ENCODE peak calls at places on chromosome 10, in eight cellular contexts. One of them, this sample, is unnamed.
A peak's percentile ranks its signal among the peaks of the same experiment; 100 is the strongest.

GRCh38 chr10:86079088-86079487 is 287.5 kb downstream of the GRID1 start:
- DNase-seq in RWPE1: peak; percentile 34
- DNase-seq in GM23248: peak; percentile 1
- DNase-seq in neural progenitor cell: no peak
- DNase-seq in K562: peak; percentile 63
- DNase-seq in kidney: no peak
- DNase-seq in small intestine: no peak
- DNase-seq in endodermal cell: peak; percentile 88
- DNase-seq in this sample: no peak

GRCh38 chr10:115095758-115096157 is 2.6 kb downstream of the ATRNL1 start:
- DNase-seq in RWPE1: no peak
- DNase-seq in GM23248: no peak
- DNase-seq in neural progenitor cell: no peak
- DNase-seq in K562: no peak
- DNase-seq in kidney: no peak
- DNase-seq in small intestine: no peak
- DNase-seq in endodermal cell: no peak
- DNase-seq in this sample: no peak

GRCh38 chr10:112510384-112510783 is 63.4 kb downstream of the VTI1A start:
- DNase-seq in RWPE1: no peak
- DNase-seq in GM23248: no peak
- DNase-seq in neural progenitor cell: no peak
- DNase-seq in K562: no peak
- DNase-seq in kidney: no peak
- DNase-seq in small intestine: no peak
- DNase-seq in endodermal cell: no peak
- DNase-seq in this sample: no peak

GRCh38 chr10:69681436-69681835 is 51.4 kb downstream of the FAM241B start:
- DNase-seq in RWPE1: no peak
- DNase-seq in GM23248: no peak
- DNase-seq in neural progenitor cell: no peak
- DNase-seq in K562: no peak
- DNase-seq in kidney: no peak
- DNase-seq in small intestine: no peak
- DNase-seq in endodermal cell: no peak
- DNase-seq in this sample: no peak

GRCh38 chr10:60235001-60235400 is 154.7 kb downstream of the ANK3 start:
- DNase-seq in RWPE1: peak; percentile 14
- DNase-seq in GM23248: peak; percentile 51
- DNase-seq in neural progenitor cell: no peak
- DNase-seq in K562: no peak
- DNase-seq in kidney: no peak
- DNase-seq in small intestine: no peak
- DNase-seq in endodermal cell: no peak
- DNase-seq in this sample: no peak

GRCh38 chr10:21293518-21294356 is 231.7 kb downstream of the SKIDA1 start:
- DNase-seq in RWPE1: no peak
- DNase-seq in GM23248: no peak
- DNase-seq in neural progenitor cell: peak; percentile 64
- DNase-seq in K562: no peak
- DNase-seq in kidney: no peak
- DNase-seq in small intestine: no peak
- DNase-seq in endodermal cell: peak; percentile 83
- DNase-seq in this sample: no peak

GRCh38 chr10:35486297-35486991 is 118.7 kb upstream of the GJD4 start:
- DNase-seq in RWPE1: no peak
- DNase-seq in GM23248: no peak
- DNase-seq in neural progenitor cell: no peak
- DNase-seq in K562: no peak
- DNase-seq in kidney: no peak
- DNase-seq in small intestine: no peak
- DNase-seq in endodermal cell: no peak
- DNase-seq in this sample: no peak

GRCh38 chr10:59741583-59741982 is 11.7 kb downstream of the MRLN start:
- DNase-seq in RWPE1: no peak
- DNase-seq in GM23248: no peak
- DNase-seq in neural progenitor cell: no peak
- DNase-seq in K562: no peak
- DNase-seq in kidney: no peak
- DNase-seq in small intestine: no peak
- DNase-seq in endodermal cell: no peak
- DNase-seq in this sample: no peak

GRCh38 chr10:128714240-128714639 is 588.0 kb upstream of the MKI67 start:
- DNase-seq in RWPE1: no peak
- DNase-seq in GM23248: no peak
- DNase-seq in neural progenitor cell: no peak
- DNase-seq in K562: no peak
- DNase-seq in kidney: no peak
- DNase-seq in small intestine: no peak
- DNase-seq in endodermal cell: no peak
- DNase-seq in this sample: no peak

GRCh38 chr10:45000764-45001381 is at the start of gene ZNF22:
- DNase-seq in RWPE1: peak; percentile 51
- DNase-seq in GM23248: peak; percentile 87
- DNase-seq in neural progenitor cell: peak; percentile 81
- DNase-seq in K562: peak; percentile 94
- DNase-seq in kidney: peak; percentile 92
- DNase-seq in small intestine: peak; percentile 69
- DNase-seq in endodermal cell: peak; percentile 86
- DNase-seq in this sample: peak; percentile 84

GRCh38 chr10:113704637-113705343 is 25.1 kb downstream of the CASP7 start:
- DNase-seq in RWPE1: peak; percentile 38
- DNase-seq in GM23248: peak; percentile 67
- DNase-seq in neural progenitor cell: peak; percentile 64
- DNase-seq in K562: peak; percentile 14
- DNase-seq in kidney: no peak
- DNase-seq in small intestine: peak; percentile 52
- DNase-seq in endodermal cell: peak; percentile 69
- DNase-seq in this sample: no peak

DNA sequence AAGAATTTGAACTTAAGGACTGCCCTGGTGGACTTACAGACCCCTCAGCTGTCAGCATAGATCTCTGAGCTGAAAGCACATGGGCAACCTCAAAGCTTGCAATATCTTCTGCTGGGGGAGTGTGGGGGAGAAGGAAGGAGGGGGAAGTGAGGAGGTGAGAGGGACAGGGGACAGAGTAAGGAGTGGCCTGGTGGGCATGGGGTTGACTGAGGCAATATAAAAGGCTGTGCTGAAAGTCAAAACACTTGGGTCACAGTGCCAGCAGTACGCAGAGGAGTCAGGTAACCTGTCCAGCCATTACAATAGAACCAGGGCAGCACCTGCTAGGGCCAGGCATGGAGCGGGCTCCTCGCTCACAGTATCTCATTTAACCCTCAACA is 43.2 kb downstream of the PPP1R3C start:
- DNase-seq in RWPE1: no peak
- DNase-seq in GM23248: no peak
- DNase-seq in neural progenitor cell: no peak
- DNase-seq in K562: no peak
- DNase-seq in kidney: no peak
- DNase-seq in small intestine: no peak
- DNase-seq in endodermal cell: no peak
- DNase-seq in this sample: no peak
- H3K27ac ChIP-seq in RWPE1: peak overlapping the region; percentile 82
- H3K27ac ChIP-seq in GM23248: peak overlapping the region; percentile 91
- H3K27ac ChIP-seq in neural progenitor cell: no peak overlapping the region
- H3K27ac ChIP-seq in K562: peak overlapping the region; percentile 67
- H3K27ac ChIP-seq in kidney: peak overlapping the region; percentile 64
- H3K27ac ChIP-seq in small intestine: peak overlapping the region; percentile 56
- H3K27ac ChIP-seq in endodermal cell: peak overlapping the region; percentile 37
- H3K27ac ChIP-seq in this sample: peak overlapping the region; percentile 95

DNA sequence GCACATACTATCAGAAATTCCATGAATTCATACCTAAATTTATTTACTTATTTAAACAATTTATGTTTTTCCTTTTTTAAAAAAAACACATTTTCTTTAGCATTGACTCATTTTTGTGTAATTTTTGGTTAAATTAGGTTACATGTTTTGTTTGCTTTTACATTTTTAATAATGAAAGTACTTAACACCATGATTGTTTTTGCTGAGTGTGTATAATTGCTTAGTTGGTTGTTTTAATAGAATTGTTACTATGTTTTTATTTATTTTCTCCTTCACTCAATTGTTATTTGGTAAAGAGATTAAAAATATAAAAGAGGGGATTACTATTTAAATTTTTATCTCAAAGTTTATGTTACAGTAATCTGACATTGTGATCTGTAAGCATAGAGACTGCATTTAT is 508.4 kb downstream of the NRG3 start:
- DNase-seq in RWPE1: no peak
- DNase-seq in GM23248: no peak
- DNase-seq in neural progenitor cell: no peak
- DNase-seq in K562: no peak
- DNase-seq in kidney: no peak
- DNase-seq in small intestine: no peak
- DNase-seq in endodermal cell: no peak
- DNase-seq in this sample: no peak
- H3K27ac ChIP-seq in RWPE1: no peak overlapping the region
- H3K27ac ChIP-seq in GM23248: no peak overlapping the region
- H3K27ac ChIP-seq in neural progenitor cell: no peak overlapping the region
- H3K27ac ChIP-seq in K562: no peak overlapping the region
- H3K27ac ChIP-seq in kidney: no peak overlapping the region
- H3K27ac ChIP-seq in small intestine: no peak overlapping the region
- H3K27ac ChIP-seq in endodermal cell: no peak overlapping the region
- H3K27ac ChIP-seq in this sample: no peak overlapping the region

DNA sequence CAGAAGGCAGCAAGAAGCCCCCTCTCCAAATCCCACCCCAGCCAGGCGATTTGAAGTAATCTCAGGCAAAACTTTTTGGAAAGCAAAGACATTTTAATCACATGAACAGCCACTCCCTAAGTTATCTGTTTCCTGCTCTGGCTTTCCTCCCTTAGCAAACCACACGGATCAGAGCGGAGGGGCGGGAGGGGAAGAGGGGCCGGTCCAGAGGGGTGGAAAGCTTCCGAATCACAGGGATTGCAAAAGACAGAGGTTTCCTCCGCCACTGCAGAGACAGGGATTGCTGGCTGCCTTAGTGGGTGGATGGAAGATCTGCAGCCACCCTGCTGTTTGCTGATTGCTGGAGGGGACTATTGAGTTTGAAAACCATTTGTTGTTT is 41.2 kb downstream of the ZCCHC24 start:
- DNase-seq in RWPE1: no peak
- DNase-seq in GM23248: peak; percentile 88
- DNase-seq in neural progenitor cell: peak; percentile 45
- DNase-seq in K562: no peak
- DNase-seq in kidney: peak; percentile 88
- DNase-seq in small intestine: no peak
- DNase-seq in endodermal cell: peak; percentile 81
- DNase-seq in this sample: peak; percentile 73
- H3K27ac ChIP-seq in RWPE1: peak overlapping the region; percentile 13
- H3K27ac ChIP-seq in GM23248: peak overlapping the region; percentile 57
- H3K27ac ChIP-seq in neural progenitor cell: no peak overlapping the region
- H3K27ac ChIP-seq in K562: no peak overlapping the region
- H3K27ac ChIP-seq in kidney: peak overlapping the region; percentile 70
- H3K27ac ChIP-seq in small intestine: peak overlapping the region; percentile 72
- H3K27ac ChIP-seq in endodermal cell: peak overlapping the region; percentile 86
- H3K27ac ChIP-seq in this sample: peak overlapping the region; percentile 86

GRCh38 chr10:3076138-3076537 is 8.8 kb downstream of the PFKP start:
- DNase-seq in RWPE1: no peak
- DNase-seq in GM23248: no peak
- DNase-seq in neural progenitor cell: no peak
- DNase-seq in K562: no peak
- DNase-seq in kidney: no peak
- DNase-seq in small intestine: no peak
- DNase-seq in endodermal cell: no peak
- DNase-seq in this sample: no peak

GRCh38 chr10:3080608-3081007 is 13.3 kb downstream of the PFKP start:
- DNase-seq in RWPE1: no peak
- DNase-seq in GM23248: no peak
- DNase-seq in neural progenitor cell: no peak
- DNase-seq in K562: no peak
- DNase-seq in kidney: peak; percentile 23
- DNase-seq in small intestine: no peak
- DNase-seq in endodermal cell: no peak
- DNase-seq in this sample: no peak

GRCh38 chr10:3074985-3075600 is 7.7 kb downstream of the PFKP start:
- DNase-seq in RWPE1: no peak
- DNase-seq in GM23248: no peak
- DNase-seq in neural progenitor cell: no peak
- DNase-seq in K562: no peak
- DNase-seq in kidney: no peak
- DNase-seq in small intestine: no peak
- DNase-seq in endodermal cell: no peak
- DNase-seq in this sample: no peak

GRCh38 chr10:3077506-3077905 is 10.2 kb downstream of the PFKP start:
- DNase-seq in RWPE1: no peak
- DNase-seq in GM23248: no peak
- DNase-seq in neural progenitor cell: no peak
- DNase-seq in K562: no peak
- DNase-seq in kidney: no peak
- DNase-seq in small intestine: no peak
- DNase-seq in endodermal cell: no peak
- DNase-seq in this sample: no peak

GRCh38 chr10:3077940-3078630 is 10.7 kb downstream of the PFKP start:
- DNase-seq in RWPE1: no peak
- DNase-seq in GM23248: no peak
- DNase-seq in neural progenitor cell: peak; percentile 55
- DNase-seq in K562: no peak
- DNase-seq in kidney: peak; percentile 67
- DNase-seq in small intestine: peak; percentile 60
- DNase-seq in endodermal cell: no peak
- DNase-seq in this sample: no peak
- H3K27ac ChIP-seq in RWPE1: peak overlapping the region; percentile 21
- H3K27ac ChIP-seq in GM23248: no peak overlapping the region
- H3K27ac ChIP-seq in neural progenitor cell: peak overlapping the region; percentile 34
- H3K27ac ChIP-seq in K562: no peak overlapping the region
- H3K27ac ChIP-seq in kidney: no peak overlapping the region
- H3K27ac ChIP-seq in small intestine: peak overlapping the region; percentile 36
- H3K27ac ChIP-seq in endodermal cell: peak overlapping the region; percentile 1
- H3K27ac ChIP-seq in this sample: no peak overlapping the region

This sample was measured in psoas muscle.